ENCODE peak calls at places on chromosomes 11 and 22, in six cellular contexts. One of them, this sample, is unnamed.

GRCh38 chr22:50008151-50009040 is 4.2 kb downstream of the IL17REL start:
- DNase-seq in SK-N-SH: peak
- DNase-seq in breast epithelium: no peak
- DNase-seq in CD8-positive, alpha-beta memory T cell: no peak
- DNase-seq in tibial artery: no peak
- DNase-seq in right lobe of liver: no peak
- DNase-seq in this sample: no peak

GRCh38 chr11:34653851-34654490 is 33.1 kb downstream of the EHF start:
- DNase-seq in SK-N-SH: no peak
- DNase-seq in breast epithelium: peak
- DNase-seq in CD8-positive, alpha-beta memory T cell: no peak
- DNase-seq in tibial artery: no peak
- DNase-seq in right lobe of liver: peak
- DNase-seq in this sample: peak

GRCh38 chr22:30246962-30247376 is 410 bp upstream of the LIF start:
- DNase-seq in SK-N-SH: peak
- DNase-seq in breast epithelium: no peak
- DNase-seq in CD8-positive, alpha-beta memory T cell: no peak
- DNase-seq in tibial artery: no peak
- DNase-seq in right lobe of liver: no peak
- DNase-seq in this sample: no peak

GRCh38 chr11:78390809-78391208 is 26.8 kb downstream of the GAB2 start:
- DNase-seq in SK-N-SH: no peak
- DNase-seq in breast epithelium: no peak
- DNase-seq in CD8-positive, alpha-beta memory T cell: no peak
- DNase-seq in tibial artery: no peak
- DNase-seq in right lobe of liver: no peak
- DNase-seq in this sample: no peak

GRCh38 chr11:69497221-69497787 is 15.8 kb downstream of the LINC01488 start:
- DNase-seq in SK-N-SH: no peak
- DNase-seq in breast epithelium: peak
- DNase-seq in CD8-positive, alpha-beta memory T cell: peak
- DNase-seq in tibial artery: peak
- DNase-seq in right lobe of liver: peak
- DNase-seq in this sample: peak

GRCh38 chr22:43128928-43129424 is 14.2 kb downstream of the MCAT start:
- DNase-seq in SK-N-SH: no peak
- DNase-seq in breast epithelium: no peak
- DNase-seq in CD8-positive, alpha-beta memory T cell: no peak
- DNase-seq in tibial artery: no peak
- DNase-seq in right lobe of liver: no peak
- DNase-seq in this sample: no peak

GRCh38 chr11:70159612-70160570 is 43.2 kb upstream of the FADD start:
- DNase-seq in SK-N-SH: no peak
- DNase-seq in breast epithelium: peak
- DNase-seq in CD8-positive, alpha-beta memory T cell: no peak
- DNase-seq in tibial artery: peak
- DNase-seq in right lobe of liver: peak
- DNase-seq in this sample: peak

GRCh38 chr11:55994525-55994924 is at the start of gene OR5F1:
- DNase-seq in SK-N-SH: no peak
- DNase-seq in breast epithelium: no peak
- DNase-seq in CD8-positive, alpha-beta memory T cell: no peak
- DNase-seq in tibial artery: no peak
- DNase-seq in right lobe of liver: no peak
- DNase-seq in this sample: no peak

GRCh38 chr22:22565991-22566390 is 6.9 kb upstream of the PRAME start:
- DNase-seq in SK-N-SH: no peak
- DNase-seq in breast epithelium: no peak
- DNase-seq in CD8-positive, alpha-beta memory T cell: no peak
- DNase-seq in tibial artery: no peak
- DNase-seq in right lobe of liver: no peak
- DNase-seq in this sample: peak

GRCh38 chr11:77191823-77192495 is 63.9 kb downstream of the MYO7A start:
- DNase-seq in SK-N-SH: peak
- DNase-seq in breast epithelium: peak
- DNase-seq in CD8-positive, alpha-beta memory T cell: peak
- DNase-seq in tibial artery: no peak
- DNase-seq in right lobe of liver: no peak
- DNase-seq in this sample: peak

GRCh38 chr11:73310076-73310475 is 2.0 kb downstream of the ARHGEF17 start:
- DNase-seq in SK-N-SH: no peak
- DNase-seq in breast epithelium: peak
- DNase-seq in CD8-positive, alpha-beta memory T cell: no peak
- DNase-seq in tibial artery: no peak
- DNase-seq in right lobe of liver: no peak
- DNase-seq in this sample: no peak
- H3K27ac ChIP-seq in SK-N-SH: no peak
- H3K27ac ChIP-seq in breast epithelium: peak
- H3K27ac ChIP-seq in CD8-positive, alpha-beta memory T cell: no peak
- H3K27ac ChIP-seq in tibial artery: peak
- H3K27ac ChIP-seq in right lobe of liver: peak
- H3K27ac ChIP-seq in this sample: peak

GRCh38 chr11:75402002-75402773 is 2.9 kb downstream of the RPS3 start:
- DNase-seq in SK-N-SH: no peak
- DNase-seq in breast epithelium: no peak
- DNase-seq in CD8-positive, alpha-beta memory T cell: no peak
- DNase-seq in tibial artery: no peak
- DNase-seq in right lobe of liver: no peak
- DNase-seq in this sample: no peak
- H3K27ac ChIP-seq in SK-N-SH: peak
- H3K27ac ChIP-seq in breast epithelium: no peak
- H3K27ac ChIP-seq in CD8-positive, alpha-beta memory T cell: peak
- H3K27ac ChIP-seq in tibial artery: no peak
- H3K27ac ChIP-seq in right lobe of liver: no peak
- H3K27ac ChIP-seq in this sample: peak

DNA sequence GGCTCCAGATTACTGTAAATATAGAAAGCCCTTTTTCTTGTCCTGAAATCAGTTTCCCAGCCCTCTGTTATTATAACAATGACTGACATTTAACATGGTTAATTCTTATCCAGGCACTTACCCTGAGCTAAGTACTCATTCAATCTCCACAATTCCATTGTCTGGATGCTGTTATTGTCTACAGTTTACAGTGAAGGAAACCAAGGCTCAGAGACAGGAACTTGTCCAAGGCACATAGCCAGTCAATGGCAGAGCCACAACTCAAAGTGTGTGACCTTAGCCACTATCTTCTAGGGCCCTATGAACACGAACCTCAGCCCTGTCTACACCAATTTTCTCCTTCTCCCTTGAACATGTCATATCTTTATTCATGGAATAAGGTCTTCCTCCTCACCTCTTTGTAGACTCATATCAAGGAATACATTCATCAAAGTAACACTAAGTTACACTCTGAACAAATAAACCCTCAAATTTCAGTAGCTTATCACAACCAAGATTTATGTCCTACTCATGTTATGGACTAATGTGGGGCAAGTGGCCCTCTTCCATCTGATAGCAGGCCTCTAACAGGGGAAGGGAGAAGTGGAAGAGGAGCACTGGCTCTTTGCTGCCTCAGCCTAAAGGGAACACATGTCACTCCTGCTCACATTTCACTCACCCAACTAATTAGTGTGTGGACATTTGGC is 39.3 kb upstream of the APLNR start:
- DNase-seq in SK-N-SH: no peak
- DNase-seq in breast epithelium: no peak
- DNase-seq in CD8-positive, alpha-beta memory T cell: no peak
- DNase-seq in tibial artery: no peak
- DNase-seq in right lobe of liver: no peak
- DNase-seq in this sample: no peak
- H3K27ac ChIP-seq in SK-N-SH: no peak
- H3K27ac ChIP-seq in breast epithelium: peak
- H3K27ac ChIP-seq in CD8-positive, alpha-beta memory T cell: no peak
- H3K27ac ChIP-seq in tibial artery: no peak
- H3K27ac ChIP-seq in right lobe of liver: peak
- H3K27ac ChIP-seq in this sample: no peak

GRCh38 chr22:39245130-39246039 is 603 bp upstream of the PDGFB start:
- DNase-seq in SK-N-SH: no peak
- DNase-seq in breast epithelium: no peak
- DNase-seq in CD8-positive, alpha-beta memory T cell: no peak
- DNase-seq in tibial artery: no peak
- DNase-seq in right lobe of liver: no peak
- DNase-seq in this sample: no peak

GRCh38 chr22:39246217-39246616 is 1.4 kb upstream of the PDGFB start:
- DNase-seq in SK-N-SH: no peak
- DNase-seq in breast epithelium: no peak
- DNase-seq in CD8-positive, alpha-beta memory T cell: no peak
- DNase-seq in tibial artery: no peak
- DNase-seq in right lobe of liver: no peak
- DNase-seq in this sample: no peak

GRCh38 chr22:39243443-39244072 is 1.2 kb downstream of the PDGFB start:
- DNase-seq in SK-N-SH: no peak
- DNase-seq in breast epithelium: no peak
- DNase-seq in CD8-positive, alpha-beta memory T cell: no peak
- DNase-seq in tibial artery: no peak
- DNase-seq in right lobe of liver: no peak
- DNase-seq in this sample: peak

GRCh38 chr22:39244073-39244495 is 698 bp downstream of the PDGFB start:
- DNase-seq in SK-N-SH: no peak
- DNase-seq in breast epithelium: no peak
- DNase-seq in CD8-positive, alpha-beta memory T cell: no peak
- DNase-seq in tibial artery: no peak
- DNase-seq in right lobe of liver: no peak
- DNase-seq in this sample: no peak

GRCh38 chr22:39244496-39245129 is at the start of gene PDGFB:
- DNase-seq in SK-N-SH: no peak
- DNase-seq in breast epithelium: no peak
- DNase-seq in CD8-positive, alpha-beta memory T cell: no peak
- DNase-seq in tibial artery: peak
- DNase-seq in right lobe of liver: no peak
- DNase-seq in this sample: no peak
- H3K27ac ChIP-seq in SK-N-SH: no peak
- H3K27ac ChIP-seq in breast epithelium: peak
- H3K27ac ChIP-seq in CD8-positive, alpha-beta memory T cell: no peak
- H3K27ac ChIP-seq in tibial artery: peak
- H3K27ac ChIP-seq in right lobe of liver: peak
- H3K27ac ChIP-seq in this sample: peak

GRCh38 chr11:6583584-6583983 is 19.8 kb downstream of the RRP8 start:
- DNase-seq in SK-N-SH: no peak
- DNase-seq in breast epithelium: no peak
- DNase-seq in CD8-positive, alpha-beta memory T cell: no peak
- DNase-seq in tibial artery: no peak
- DNase-seq in right lobe of liver: no peak
- DNase-seq in this sample: no peak

GRCh38 chr11:6588018-6588417 is 15.4 kb downstream of the RRP8 start:
- DNase-seq in SK-N-SH: no peak
- DNase-seq in breast epithelium: no peak
- DNase-seq in CD8-positive, alpha-beta memory T cell: no peak
- DNase-seq in tibial artery: no peak
- DNase-seq in right lobe of liver: no peak
- DNase-seq in this sample: no peak

GRCh38 chr11:6587360-6587953 is 16.0 kb downstream of the RRP8 start:
- DNase-seq in SK-N-SH: no peak
- DNase-seq in breast epithelium: no peak
- DNase-seq in CD8-positive, alpha-beta memory T cell: no peak
- DNase-seq in tibial artery: no peak
- DNase-seq in right lobe of liver: peak
- DNase-seq in this sample: no peak

GRCh38 chr11:6584528-6584927 is 18.9 kb downstream of the RRP8 start:
- DNase-seq in SK-N-SH: no peak
- DNase-seq in breast epithelium: no peak
- DNase-seq in CD8-positive, alpha-beta memory T cell: no peak
- DNase-seq in tibial artery: no peak
- DNase-seq in right lobe of liver: no peak
- DNase-seq in this sample: no peak

DNA sequence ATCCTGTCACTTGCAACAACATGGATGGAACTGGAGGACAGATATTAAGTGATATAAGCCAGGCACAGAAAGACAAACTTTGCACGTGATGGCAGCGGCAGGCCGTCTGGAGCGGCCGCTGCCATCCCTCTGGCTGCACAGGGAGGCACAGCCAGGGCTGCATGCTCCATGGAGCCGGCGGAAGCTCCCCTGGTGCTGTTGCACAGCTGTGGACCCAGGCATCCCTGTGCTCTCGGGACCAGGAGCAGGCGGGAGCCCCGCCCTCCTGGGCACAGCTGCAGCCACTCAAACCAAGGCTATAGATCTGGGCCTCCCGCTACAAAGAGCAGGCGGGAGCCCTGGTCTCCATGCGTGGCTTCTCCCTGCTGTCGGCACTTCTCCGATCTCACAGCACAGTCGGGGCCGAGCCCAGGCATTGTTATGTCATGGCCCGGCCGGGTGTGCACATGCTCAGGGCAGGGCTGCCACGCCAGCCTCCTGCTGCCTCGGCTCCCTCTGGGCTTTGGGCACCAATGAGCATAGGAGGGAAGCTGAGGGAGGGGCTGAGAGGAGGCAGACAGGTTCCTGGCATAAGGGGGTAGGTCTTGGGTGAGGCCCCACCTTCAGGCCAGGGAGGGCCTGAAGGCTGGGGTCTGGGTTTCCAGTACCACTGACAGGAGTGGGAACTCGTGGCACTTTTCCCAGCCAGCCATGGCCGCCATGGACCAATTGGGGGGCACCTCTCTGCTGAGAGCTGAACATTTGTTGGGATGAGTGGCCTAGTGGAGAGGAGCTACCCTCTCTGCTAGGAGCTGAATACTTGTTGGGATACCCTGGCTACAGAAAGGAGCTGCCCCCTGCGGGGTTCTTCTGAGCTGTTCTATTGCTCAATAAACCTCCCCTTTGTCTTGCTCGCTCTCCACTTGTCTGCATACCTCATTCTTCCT is 16.7 kb downstream of the RRP8 start:
- DNase-seq in SK-N-SH: peak
- DNase-seq in breast epithelium: no peak
- DNase-seq in CD8-positive, alpha-beta memory T cell: no peak
- DNase-seq in tibial artery: no peak
- DNase-seq in right lobe of liver: no peak
- DNase-seq in this sample: no peak
- H3K27ac ChIP-seq in SK-N-SH: peak
- H3K27ac ChIP-seq in breast epithelium: no peak
- H3K27ac ChIP-seq in CD8-positive, alpha-beta memory T cell: no peak
- H3K27ac ChIP-seq in tibial artery: no peak
- H3K27ac ChIP-seq in right lobe of liver: no peak
- H3K27ac ChIP-seq in this sample: no peak

GRCh38 chr22:41826001-41826400 is 6.9 kb upstream of the SREBF2 start:
- DNase-seq in SK-N-SH: no peak
- DNase-seq in breast epithelium: no peak
- DNase-seq in CD8-positive, alpha-beta memory T cell: no peak
- DNase-seq in tibial artery: no peak
- DNase-seq in right lobe of liver: no peak
- DNase-seq in this sample: no peak
- H3K27ac ChIP-seq in SK-N-SH: no peak
- H3K27ac ChIP-seq in breast epithelium: no peak
- H3K27ac ChIP-seq in CD8-positive, alpha-beta memory T cell: no peak
- H3K27ac ChIP-seq in tibial artery: no peak
- H3K27ac ChIP-seq in right lobe of liver: peak
- H3K27ac ChIP-seq in this sample: peak

DNA sequence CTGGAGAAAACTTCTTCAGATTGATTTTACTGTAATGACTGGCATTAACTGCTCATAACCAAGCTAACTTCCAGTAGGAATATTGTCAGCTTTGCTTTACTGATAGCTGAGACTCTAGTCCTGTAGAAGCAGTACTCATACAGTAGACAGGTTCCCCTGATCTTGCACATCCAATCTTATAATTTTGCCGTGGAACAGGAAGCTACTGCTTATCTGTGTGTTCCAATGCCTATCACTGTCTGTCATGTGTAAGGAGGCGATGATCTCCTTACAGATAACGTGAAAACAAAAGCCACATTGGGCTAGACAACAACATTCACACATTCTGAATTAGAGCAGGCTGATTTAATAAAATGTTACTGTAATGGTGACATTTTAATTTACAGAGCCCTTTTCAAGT is 13.2 kb downstream of the HSD17B12 start:
- DNase-seq in SK-N-SH: no peak
- DNase-seq in breast epithelium: no peak
- DNase-seq in CD8-positive, alpha-beta memory T cell: no peak
- DNase-seq in tibial artery: no peak
- DNase-seq in right lobe of liver: no peak
- DNase-seq in this sample: no peak
- H3K27ac ChIP-seq in SK-N-SH: peak
- H3K27ac ChIP-seq in breast epithelium: no peak
- H3K27ac ChIP-seq in CD8-positive, alpha-beta memory T cell: no peak
- H3K27ac ChIP-seq in tibial artery: no peak
- H3K27ac ChIP-seq in right lobe of liver: no peak
- H3K27ac ChIP-seq in this sample: no peak